ENCODE peak calls at places on chromosomes 3 and 15, in six cellular contexts. One of them, this sample, is unnamed.
A peak's percentile ranks its signal among the peaks of the same experiment; 100 is the strongest.

GRCh38 chr15:93210995-93211394 is 122.0 kb upstream of the RGMA start:
- DNase-seq in LoVo: no peak
- DNase-seq in T-helper 1 cell: no peak
- DNase-seq in fibroblast of mammary gland: no peak
- DNase-seq in hippocampal formation: no peak
- DNase-seq in cortex of kidney: no peak
- DNase-seq in this sample: peak; percentile 97

GRCh38 chr3:155252021-155252420 is 41.5 kb downstream of the STRIT1 start:
- DNase-seq in cortex of kidney: no peak
- DNase-seq in LoVo: no peak
- DNase-seq in hippocampal formation: no peak
- DNase-seq in fibroblast of mammary gland: no peak
- DNase-seq in T-helper 1 cell: no peak
- DNase-seq in this sample: no peak

GRCh38 chr15:64004582-64004981 is 41.7 kb downstream of the DAPK2 start:
- DNase-seq in LoVo: peak; percentile 98
- DNase-seq in fibroblast of mammary gland: peak; percentile 68
- DNase-seq in cortex of kidney: no peak
- DNase-seq in T-helper 1 cell: no peak
- DNase-seq in hippocampal formation: no peak
- DNase-seq in this sample: peak; percentile 98

GRCh38 chr3:25663324-25664065 is 1.2 kb downstream of the TOP2B start:
- DNase-seq in fibroblast of mammary gland: peak; percentile 25
- DNase-seq in cortex of kidney: no peak
- DNase-seq in hippocampal formation: peak; percentile 53
- DNase-seq in T-helper 1 cell: no peak
- DNase-seq in LoVo: peak; percentile 28
- DNase-seq in this sample: peak; percentile 41

GRCh38 chr3:36713904-36714303 is 50.4 kb downstream of the DCLK3 start:
- DNase-seq in LoVo: no peak
- DNase-seq in cortex of kidney: no peak
- DNase-seq in T-helper 1 cell: no peak
- DNase-seq in fibroblast of mammary gland: no peak
- DNase-seq in hippocampal formation: no peak
- DNase-seq in this sample: no peak

GRCh38 chr3:72907131-72907697 is 19.4 kb downstream of the GXYLT2 start:
- DNase-seq in hippocampal formation: peak; percentile 3
- DNase-seq in cortex of kidney: no peak
- DNase-seq in fibroblast of mammary gland: peak; percentile 94
- DNase-seq in T-helper 1 cell: no peak
- DNase-seq in LoVo: no peak
- DNase-seq in this sample: peak; percentile 34

GRCh38 chr15:99427668-99428361 is 138.0 kb upstream of the MEF2A start:
- DNase-seq in hippocampal formation: no peak
- DNase-seq in T-helper 1 cell: no peak
- DNase-seq in cortex of kidney: no peak
- DNase-seq in fibroblast of mammary gland: no peak
- DNase-seq in LoVo: no peak
- DNase-seq in this sample: no peak

GRCh38 chr3:9569054-9569453 is 15.4 kb upstream of the LHFPL4 start:
- DNase-seq in LoVo: no peak
- DNase-seq in hippocampal formation: no peak
- DNase-seq in T-helper 1 cell: no peak
- DNase-seq in fibroblast of mammary gland: no peak
- DNase-seq in cortex of kidney: no peak
- DNase-seq in this sample: no peak

GRCh38 chr15:91535856-91536500 is 317.5 kb upstream of the SLCO3A1 start:
- DNase-seq in LoVo: no peak
- DNase-seq in cortex of kidney: no peak
- DNase-seq in hippocampal formation: no peak
- DNase-seq in T-helper 1 cell: no peak
- DNase-seq in fibroblast of mammary gland: peak; percentile 28
- DNase-seq in this sample: peak; percentile 42

GRCh38 chr3:156150434-156151066 is 30.2 kb downstream of the KCNAB1 start:
- DNase-seq in fibroblast of mammary gland: peak; percentile 76
- DNase-seq in LoVo: peak; percentile 65
- DNase-seq in T-helper 1 cell: no peak
- DNase-seq in hippocampal formation: peak; percentile 30
- DNase-seq in cortex of kidney: no peak
- DNase-seq in this sample: peak; percentile 62

GRCh38 chr15:94576889-94577533 is 345.6 kb downstream of the MCTP2 start:
- DNase-seq in fibroblast of mammary gland: peak; percentile 1
- DNase-seq in hippocampal formation: no peak
- DNase-seq in LoVo: no peak
- DNase-seq in cortex of kidney: no peak
- DNase-seq in T-helper 1 cell: no peak
- DNase-seq in this sample: peak; percentile 72

GRCh38 chr3:188071636-188072035 is 82.3 kb upstream of the LPP start:
- DNase-seq in hippocampal formation: no peak
- DNase-seq in fibroblast of mammary gland: no peak
- DNase-seq in LoVo: no peak
- DNase-seq in T-helper 1 cell: no peak
- DNase-seq in cortex of kidney: no peak
- DNase-seq in this sample: no peak

GRCh38 chr3:108153451-108153981 is 62.7 kb upstream of the CD47 start:
- DNase-seq in T-helper 1 cell: peak; percentile 24
- DNase-seq in cortex of kidney: no peak
- DNase-seq in LoVo: peak; percentile 8
- DNase-seq in fibroblast of mammary gland: peak; percentile 78
- DNase-seq in hippocampal formation: no peak
- DNase-seq in this sample: peak; percentile 78

GRCh38 chr3:29515451-29515850 is 234.6 kb downstream of the RBMS3 start:
- DNase-seq in T-helper 1 cell: no peak
- DNase-seq in fibroblast of mammary gland: peak; percentile 69
- DNase-seq in cortex of kidney: no peak
- DNase-seq in hippocampal formation: no peak
- DNase-seq in LoVo: no peak
- DNase-seq in this sample: peak; percentile 69

GRCh38 chr3:69865920-69866679 is 126.8 kb downstream of the MITF start:
- DNase-seq in fibroblast of mammary gland: no peak
- DNase-seq in T-helper 1 cell: no peak
- DNase-seq in cortex of kidney: peak; percentile 32
- DNase-seq in hippocampal formation: no peak
- DNase-seq in LoVo: no peak
- DNase-seq in this sample: peak; percentile 9

GRCh38 chr15:48393650-48394049 is 62.4 kb downstream of the DUT start:
- DNase-seq in T-helper 1 cell: no peak
- DNase-seq in cortex of kidney: no peak
- DNase-seq in fibroblast of mammary gland: peak; percentile 55
- DNase-seq in LoVo: no peak
- DNase-seq in hippocampal formation: no peak
- DNase-seq in this sample: no peak

GRCh38 chr3:13536832-13537231 is 12.1 kb upstream of the FBLN2 start:
- DNase-seq in cortex of kidney: no peak
- DNase-seq in fibroblast of mammary gland: no peak
- DNase-seq in T-helper 1 cell: no peak
- DNase-seq in hippocampal formation: no peak
- DNase-seq in LoVo: no peak
- DNase-seq in this sample: peak; percentile 6

GRCh38 chr15:76514292-76514691 is 177.7 kb downstream of the ISL2 start:
- DNase-seq in hippocampal formation: no peak
- DNase-seq in fibroblast of mammary gland: no peak
- DNase-seq in LoVo: no peak
- DNase-seq in T-helper 1 cell: no peak
- DNase-seq in cortex of kidney: no peak
- DNase-seq in this sample: no peak

GRCh38 chr3:170749765-170750477 is 120.1 kb downstream of the RPL22L1 start:
- DNase-seq in hippocampal formation: no peak
- DNase-seq in fibroblast of mammary gland: no peak
- DNase-seq in LoVo: no peak
- DNase-seq in cortex of kidney: no peak
- DNase-seq in T-helper 1 cell: no peak
- DNase-seq in this sample: no peak

GRCh38 chr15:71485094-71485693 is 325.2 kb upstream of the NR2E3 start:
- DNase-seq in fibroblast of mammary gland: no peak
- DNase-seq in T-helper 1 cell: no peak
- DNase-seq in LoVo: no peak
- DNase-seq in hippocampal formation: no peak
- DNase-seq in cortex of kidney: no peak
- DNase-seq in this sample: peak; percentile 24

GRCh38 chr3:167814441-167814951 is 79.0 kb downstream of the SERPINI1 start:
- DNase-seq in fibroblast of mammary gland: peak; percentile 59
- DNase-seq in T-helper 1 cell: no peak
- DNase-seq in LoVo: no peak
- DNase-seq in cortex of kidney: no peak
- DNase-seq in hippocampal formation: peak; percentile 78
- DNase-seq in this sample: peak; percentile 61

GRCh38 chr3:111808439-111808838 is 50.6 kb upstream of the PHLDB2 start:
- DNase-seq in fibroblast of mammary gland: peak; percentile 52
- DNase-seq in T-helper 1 cell: no peak
- DNase-seq in LoVo: peak; percentile 14
- DNase-seq in hippocampal formation: no peak
- DNase-seq in cortex of kidney: no peak
- DNase-seq in this sample: peak; percentile 57

GRCh38 chr3:8238434-8238833 is 263.2 kb upstream of the LMCD1 start:
- DNase-seq in hippocampal formation: no peak
- DNase-seq in fibroblast of mammary gland: no peak
- DNase-seq in T-helper 1 cell: no peak
- DNase-seq in cortex of kidney: no peak
- DNase-seq in LoVo: no peak
- DNase-seq in this sample: no peak

GRCh38 chr3:49422379-49423248 is at the start of gene AMT:
- DNase-seq in LoVo: no peak
- DNase-seq in hippocampal formation: peak; percentile 18
- DNase-seq in fibroblast of mammary gland: no peak
- DNase-seq in cortex of kidney: no peak
- DNase-seq in T-helper 1 cell: no peak
- DNase-seq in this sample: no peak

GRCh38 chr15:22968356-22968755 is 11.8 kb downstream of the CYFIP1 start:
- DNase-seq in fibroblast of mammary gland: peak; percentile 97
- DNase-seq in hippocampal formation: no peak
- DNase-seq in LoVo: no peak
- DNase-seq in T-helper 1 cell: no peak
- DNase-seq in cortex of kidney: no peak
- DNase-seq in this sample: peak; percentile 71